ENCODE peak calls at places on chromosomes 5 and 9, in four cellular contexts. One of them, this sample, is unnamed.

GRCh38 chr5:33321026-33321425 is 119.7 kb upstream of the TARS1 start:
- DNase-seq in keratinocyte: peak
- DNase-seq in tibial artery: peak
- DNase-seq in ovary: peak
- DNase-seq in this sample: peak

GRCh38 chr5:133407277-133407632 is 205.1 kb downstream of the FSTL4 start:
- DNase-seq in ovary: no peak
- DNase-seq in keratinocyte: no peak
- DNase-seq in tibial artery: no peak
- DNase-seq in this sample: no peak

GRCh38 chr9:134419684-134420076 is 93.4 kb downstream of the RXRA start:
- DNase-seq in keratinocyte: no peak
- DNase-seq in ovary: no peak
- DNase-seq in tibial artery: no peak
- DNase-seq in this sample: no peak

GRCh38 chr5:140630296-140630695 is 2.7 kb downstream of the CD14 start:
- DNase-seq in tibial artery: no peak
- DNase-seq in ovary: no peak
- DNase-seq in keratinocyte: no peak
- DNase-seq in this sample: no peak

GRCh38 chr9:132857031-132857430 is 21.1 kb downstream of the AK8 start:
- DNase-seq in ovary: peak
- DNase-seq in tibial artery: peak
- DNase-seq in keratinocyte: no peak
- DNase-seq in this sample: peak

GRCh38 chr9:134223091-134223490 is 58.7 kb upstream of the RNU6ATAC start:
- DNase-seq in ovary: peak
- DNase-seq in keratinocyte: no peak
- DNase-seq in tibial artery: no peak
- DNase-seq in this sample: no peak

GRCh38 chr9:91315191-91315590 is 46.5 kb downstream of the AUH start:
- DNase-seq in ovary: no peak
- DNase-seq in tibial artery: no peak
- DNase-seq in keratinocyte: no peak
- DNase-seq in this sample: peak

GRCh38 chr5:6386270-6386669 is 7.9 kb upstream of the MED10 start:
- DNase-seq in tibial artery: no peak
- DNase-seq in ovary: no peak
- DNase-seq in keratinocyte: no peak
- DNase-seq in this sample: no peak

GRCh38 chr5:65984098-65984885 is 57.9 kb downstream of the ERBIN start:
- DNase-seq in keratinocyte: no peak
- DNase-seq in tibial artery: no peak
- DNase-seq in ovary: no peak
- DNase-seq in this sample: no peak

GRCh38 chr9:134065720-134066419 is 2.0 kb downstream of the BRD3 start:
- DNase-seq in keratinocyte: peak
- DNase-seq in ovary: peak
- DNase-seq in tibial artery: peak
- DNase-seq in this sample: no peak

GRCh38 chr5:109329296-109330252 is 80.2 kb downstream of the PJA2 start:
- DNase-seq in ovary: no peak
- DNase-seq in tibial artery: no peak
- DNase-seq in keratinocyte: no peak
- DNase-seq in this sample: no peak

GRCh38 chr5:175849153-175849552 is 22.2 kb upstream of the CPLX2 start:
- DNase-seq in keratinocyte: no peak
- DNase-seq in tibial artery: no peak
- DNase-seq in ovary: no peak
- DNase-seq in this sample: no peak

GRCh38 chr9:33241298-33241697 is 1.3 kb downstream of the SPINK4 start:
- DNase-seq in ovary: no peak
- DNase-seq in tibial artery: peak
- DNase-seq in keratinocyte: no peak
- DNase-seq in this sample: no peak

GRCh38 chr5:67094476-67095300 is 101.9 kb downstream of the CD180 start:
- DNase-seq in tibial artery: peak
- DNase-seq in ovary: peak
- DNase-seq in keratinocyte: no peak
- DNase-seq in this sample: no peak

GRCh38 chr5:149358294-149358651 is 427 bp downstream of the PCYOX1L start:
- DNase-seq in ovary: peak
- DNase-seq in tibial artery: peak
- DNase-seq in keratinocyte: no peak
- DNase-seq in this sample: peak

GRCh38 chr9:93453047-93453914 is at the start of gene FAM120AOS:
- DNase-seq in ovary: peak
- DNase-seq in tibial artery: peak
- DNase-seq in keratinocyte: peak
- DNase-seq in this sample: peak

GRCh38 chr9:2317591-2317990 is 302.4 kb downstream of the SMARCA2 start:
- DNase-seq in keratinocyte: no peak
- DNase-seq in ovary: no peak
- DNase-seq in tibial artery: no peak
- DNase-seq in this sample: no peak

GRCh38 chr9:34744295-34745221 is 34.6 kb upstream of the CCL21 start:
- DNase-seq in tibial artery: no peak
- DNase-seq in keratinocyte: peak
- DNase-seq in ovary: no peak
- DNase-seq in this sample: no peak

GRCh38 chr5:6686916-6687409 is 26.3 kb upstream of the TENT4A start:
- DNase-seq in keratinocyte: no peak
- DNase-seq in ovary: no peak
- DNase-seq in tibial artery: no peak
- DNase-seq in this sample: peak

GRCh38 chr5:59500014-59500413 is 393.5 kb downstream of the PDE4D start:
- DNase-seq in ovary: no peak
- DNase-seq in keratinocyte: no peak
- DNase-seq in tibial artery: no peak
- DNase-seq in this sample: no peak

GRCh38 chr9:110175275-110175968 is 32.5 kb downstream of the C9orf152 start:
- DNase-seq in tibial artery: no peak
- DNase-seq in keratinocyte: no peak
- DNase-seq in ovary: no peak
- DNase-seq in this sample: no peak

GRCh38 chr9:21964925-21965385 is 29.2 kb downstream of the CDKN2A start:
- DNase-seq in ovary: no peak
- DNase-seq in keratinocyte: no peak
- DNase-seq in tibial artery: no peak
- DNase-seq in this sample: peak

GRCh38 chr9:116476935-116477381 is 210.1 kb upstream of the TRIM32 start:
- DNase-seq in keratinocyte: no peak
- DNase-seq in ovary: peak
- DNase-seq in tibial artery: no peak
- DNase-seq in this sample: no peak

GRCh38 chr5:38559427-38559826 is 3.0 kb upstream of the LIFR start:
- DNase-seq in keratinocyte: no peak
- DNase-seq in ovary: no peak
- DNase-seq in tibial artery: no peak
- DNase-seq in this sample: no peak

GRCh38 chr9:104993291-104993963 is 65.5 kb upstream of the ABCA1 start:
- DNase-seq in keratinocyte: no peak
- DNase-seq in tibial artery: peak
- DNase-seq in ovary: peak
- DNase-seq in this sample: peak

GRCh38 chr9:2336055-2336454 is 285.5 kb upstream of the VLDLR start:
- DNase-seq in ovary: no peak
- DNase-seq in tibial artery: no peak
- DNase-seq in keratinocyte: no peak
- DNase-seq in this sample: no peak

GRCh38 chr9:75651709-75652108 is 238.8 kb upstream of the PCSK5 start:
- DNase-seq in keratinocyte: no peak
- DNase-seq in ovary: no peak
- DNase-seq in tibial artery: no peak
- DNase-seq in this sample: no peak

GRCh38 chr9:75096796-75097195 is 8.5 kb downstream of the OSTF1 start:
- DNase-seq in ovary: no peak
- DNase-seq in tibial artery: no peak
- DNase-seq in keratinocyte: no peak
- DNase-seq in this sample: no peak

GRCh38 chr5:159324097-159324760 is 6.1 kb downstream of the IL12B start:
- DNase-seq in keratinocyte: no peak
- DNase-seq in tibial artery: no peak
- DNase-seq in ovary: no peak
- DNase-seq in this sample: no peak

GRCh38 chr5:68182094-68182493 is 33.5 kb upstream of the PIK3R1 start:
- DNase-seq in keratinocyte: no peak
- DNase-seq in tibial artery: no peak
- DNase-seq in ovary: no peak
- DNase-seq in this sample: no peak

GRCh38 chr5:64195981-64196380 is 30.3 kb downstream of the RNF180 start:
- DNase-seq in tibial artery: no peak
- DNase-seq in keratinocyte: no peak
- DNase-seq in ovary: no peak
- DNase-seq in this sample: no peak

DNA sequence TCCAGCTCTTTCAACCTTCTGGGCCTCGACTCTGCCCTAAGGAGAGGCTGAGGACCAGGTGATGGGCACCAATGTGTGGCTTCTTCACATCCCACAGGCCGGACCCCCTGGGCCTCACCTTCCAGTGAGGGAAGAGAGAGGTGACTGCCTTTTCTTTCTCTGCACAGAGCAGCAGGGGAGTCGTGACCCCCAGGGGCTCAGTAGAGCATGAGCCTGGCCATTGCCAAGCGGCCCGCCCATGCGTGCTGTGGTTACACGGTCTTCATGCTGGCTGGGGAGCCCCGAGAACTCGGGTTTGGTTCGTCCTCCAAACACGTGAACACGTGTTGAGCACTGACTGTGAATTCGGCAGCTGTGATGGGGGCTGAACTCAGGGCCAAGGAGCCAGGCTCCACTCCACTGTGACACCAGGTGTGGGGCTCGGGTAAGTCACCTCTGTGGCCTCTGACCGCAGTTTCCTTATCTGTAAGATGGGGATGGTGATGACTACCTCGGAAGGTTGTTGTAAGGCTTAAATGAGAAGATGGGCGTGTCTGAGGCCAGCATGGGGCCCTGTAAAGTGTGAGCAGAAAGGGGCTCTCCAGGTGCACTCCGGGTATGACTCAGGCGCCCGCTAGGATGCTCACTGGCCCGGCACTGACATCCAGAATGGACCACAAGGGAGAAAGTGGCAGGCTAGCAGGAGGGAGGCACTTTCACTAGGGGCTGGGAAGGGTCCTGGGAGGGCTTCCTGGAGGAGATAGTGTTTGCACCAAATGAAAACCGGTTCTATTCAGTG is 13.4 kb upstream of the GRHPR start:
- DNase-seq in ovary: no peak
- DNase-seq in tibial artery: no peak
- DNase-seq in keratinocyte: no peak
- DNase-seq in this sample: no peak
- TF ChIP-seq CTCF in ovary: no peak
- TF ChIP-seq CTCF in tibial artery: no peak
- TF ChIP-seq CTCF in keratinocyte: no peak
- TF ChIP-seq CTCF in this sample: no peak

GRCh38 chr5:119453045-119453383 is 717 bp downstream of the HSD17B4 start:
- DNase-seq in ovary: no peak
- DNase-seq in tibial artery: peak
- DNase-seq in keratinocyte: no peak
- DNase-seq in this sample: peak

GRCh38 chr5:119452060-119452372 is 281 bp upstream of the HSD17B4 start:
- DNase-seq in ovary: no peak
- DNase-seq in keratinocyte: no peak
- DNase-seq in tibial artery: no peak
- DNase-seq in this sample: no peak

GRCh38 chr5:119454171-119454570 is 1.9 kb downstream of the HSD17B4 start:
- DNase-seq in keratinocyte: no peak
- DNase-seq in ovary: no peak
- DNase-seq in tibial artery: no peak
- DNase-seq in this sample: no peak

GRCh38 chr5:119451561-119451960 is 736 bp upstream of the HSD17B4 start:
- DNase-seq in keratinocyte: no peak
- DNase-seq in tibial artery: no peak
- DNase-seq in ovary: no peak
- DNase-seq in this sample: no peak

DNA sequence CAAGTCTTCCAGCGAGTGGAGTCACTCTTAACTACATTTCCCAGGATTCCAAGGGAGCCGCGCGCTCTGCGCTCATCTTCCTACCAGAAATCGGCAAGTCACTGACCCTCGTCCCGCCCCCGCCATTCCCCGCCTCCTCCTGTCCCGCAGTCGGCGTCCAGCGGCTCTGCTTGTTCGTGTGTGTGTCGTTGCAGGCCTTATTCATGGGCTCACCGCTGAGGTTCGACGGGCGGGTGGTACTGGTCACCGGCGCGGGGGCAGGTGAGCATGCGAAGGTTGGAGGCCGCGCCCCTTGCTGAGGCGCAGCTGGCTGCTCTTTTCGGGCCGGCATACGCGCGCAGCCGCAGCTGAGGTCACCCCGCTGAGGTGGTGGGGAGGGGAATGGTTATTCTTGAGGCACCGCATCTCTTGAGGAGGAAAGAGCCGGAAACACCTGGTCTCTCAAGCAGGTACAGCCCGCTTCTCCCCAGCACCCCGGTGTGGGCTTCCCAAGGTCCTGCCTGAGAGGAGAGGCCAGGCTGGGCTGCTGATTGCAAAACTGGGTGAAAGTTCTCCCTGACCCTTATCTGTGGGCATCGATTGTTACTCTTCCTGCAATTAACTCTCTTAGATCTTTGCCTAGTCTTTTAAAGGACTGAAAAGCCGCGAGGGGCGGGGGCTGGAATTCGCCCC is at the start of gene HSD17B4:
- DNase-seq in tibial artery: peak
- DNase-seq in ovary: peak
- DNase-seq in keratinocyte: peak
- DNase-seq in this sample: peak
- H3K4me3 ChIP-seq in tibial artery: peak
- H3K4me3 ChIP-seq in ovary: peak
- H3K4me3 ChIP-seq in keratinocyte: peak
- H3K4me3 ChIP-seq in this sample: peak

GRCh38 chr5:116660929-116661328 is 86.3 kb upstream of the SEMA6A start:
- DNase-seq in tibial artery: no peak
- DNase-seq in ovary: no peak
- DNase-seq in keratinocyte: no peak
- DNase-seq in this sample: no peak
- H3K27ac ChIP-seq in tibial artery: no peak
- H3K27ac ChIP-seq in ovary: no peak
- H3K27ac ChIP-seq in keratinocyte: no peak
- H3K27ac ChIP-seq in this sample: no peak

GRCh38 chr5:122846051-122846567 is 696 bp downstream of the SNX24 start:
- DNase-seq in tibial artery: no peak
- DNase-seq in ovary: no peak
- DNase-seq in keratinocyte: no peak
- DNase-seq in this sample: peak
- TF ChIP-seq CTCF in tibial artery: no peak
- TF ChIP-seq CTCF in ovary: no peak
- TF ChIP-seq CTCF in keratinocyte: no peak
- TF ChIP-seq CTCF in this sample: no peak

DNA sequence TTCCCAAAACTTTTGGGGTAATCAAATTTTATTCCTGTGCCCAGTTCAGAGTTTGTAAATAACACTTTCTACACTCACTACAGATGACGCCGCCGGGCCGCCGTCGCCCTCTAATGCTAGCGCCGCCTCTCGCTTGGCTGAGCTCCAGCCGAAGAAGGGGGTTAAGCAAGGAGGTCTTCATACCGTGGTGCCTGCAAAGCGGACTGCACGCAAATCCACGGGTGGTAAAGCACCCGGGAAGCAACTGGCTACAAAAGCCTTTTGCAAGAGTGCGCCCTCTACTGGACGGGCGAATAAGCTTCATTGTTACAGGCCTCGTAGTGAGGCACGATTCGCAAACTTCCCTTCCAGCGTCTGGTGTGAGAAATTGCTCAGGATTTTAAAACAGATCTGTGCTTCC is 280.4 kb downstream of the MEF2C start:
- DNase-seq in tibial artery: no peak
- DNase-seq in ovary: no peak
- DNase-seq in keratinocyte: no peak
- DNase-seq in this sample: no peak
- H3K4me3 ChIP-seq in tibial artery: no peak
- H3K4me3 ChIP-seq in ovary: no peak
- H3K4me3 ChIP-seq in keratinocyte: no peak
- H3K4me3 ChIP-seq in this sample: no peak